ENCODE peak calls at places on chromosome 11, in eight cellular contexts. C is fibroblast of lung, K is HEK293T, V is kidney tubule cell, M is dorsolateral prefrontal cortex, A is PC-3, L is GM12891, Q is M059J. Z is an unnamed sample.

GRCh38 chr11:116696381-116696941 is 76.3 kb downstream of the BUD13 start:
- DNase-seq in C (peak), K (no peak), V (peak), M (no peak), A (peak), L (no peak), Q (peak), Z (no peak)

GRCh38 chr11:63510360-63511130 is 4.7 kb downstream of the LGALS12 start:
- DNase-seq in C (peak), K (no peak), V (no peak), M (peak), A (no peak), L (no peak), Q (peak), Z (no peak)

GRCh38 chr11:22459053-22459452 is 120.9 kb downstream of the SLC17A6 start:
- DNase-seq in C (peak), K (no peak), V (peak), M (no peak), A (peak), L (no peak), Q (peak), Z (no peak)

GRCh38 chr11:66492161-66492865 is 12.1 kb downstream of the DPP3 start:
- DNase-seq in C (peak), K (no peak), V (no peak), M (no peak), A (no peak), L (no peak), Q (no peak), Z (no peak)

GRCh38 chr11:117913736-117914397 is 15.3 kb downstream of the TMPRSS13 start:
- DNase-seq in C (no peak), K (no peak), V (no peak), M (no peak), A (no peak), L (no peak), Q (no peak), Z (no peak)

GRCh38 chr11:12669930-12670329 is 4.3 kb upstream of the TEAD1 start:
- DNase-seq in C (no peak), K (no peak), V (no peak), M (no peak), A (peak), L (no peak), Q (no peak), Z (no peak)

GRCh38 chr11:113710989-113711388 is 4.9 kb upstream of the TMPRSS5 start:
- DNase-seq in C (no peak), K (no peak), V (no peak), M (no peak), A (no peak), L (no peak), Q (no peak), Z (no peak)

GRCh38 chr11:126357055-126357962 is 1.8 kb downstream of the ST3GAL4 start:
- DNase-seq in C (no peak), K (no peak), V (no peak), M (peak), A (no peak), L (no peak), Q (no peak), Z (no peak)

GRCh38 chr11:43516316-43516820 is 157.6 kb downstream of the TTC17 start:
- DNase-seq in C (no peak), K (no peak), V (no peak), M (no peak), A (no peak), L (no peak), Q (no peak), Z (no peak)

GRCh38 chr11:82634091-82634490 is 99.6 kb downstream of the FAM181B start:
- DNase-seq in C (no peak), K (no peak), V (no peak), M (no peak), A (peak), L (no peak), Q (peak), Z (no peak)

GRCh38 chr11:111923351-111923788 is 4.7 kb downstream of the C11orf52 start:
- DNase-seq in C (peak), K (no peak), V (peak), M (no peak), A (no peak), L (no peak), Q (peak), Z (no peak)

GRCh38 chr11:12100886-12101285 is 9.5 kb upstream of the MICAL2 start:
- DNase-seq in C (no peak), K (no peak), V (no peak), M (peak), A (no peak), L (no peak), Q (no peak), Z (no peak)

GRCh38 chr11:124897681-124898680 is at the start of gene ROBO4:
- DNase-seq in C (peak), K (no peak), V (peak), M (no peak), A (peak), L (no peak), Q (peak), Z (no peak)

GRCh38 chr11:118629761-118630661 is 22.6 kb downstream of the PHLDB1 start:
- DNase-seq in C (no peak), K (no peak), V (no peak), M (no peak), A (no peak), L (no peak), Q (no peak), Z (no peak)